ENCODE peak calls at places on chromosomes 4 and X, in nine cellular contexts. D is ovary, E is stomach, K is NB4, P is K562, V is IMR-90, U is lower leg skin, B is upper lobe of left lung, M is transverse colon. R is an unnamed sample.

GRCh38 chr4:8231551-8232049 is 32.5 kb downstream of the SH3TC1 start:
- DNase-seq in E (no peak), P (no peak), V (no peak), K (no peak), M (no peak), B (peak), U (no peak), D (no peak), R (no peak)

GRCh38 chrX:14864626-14865025 is 8.2 kb downstream of the FANCB start:
- DNase-seq in U (no peak), B (no peak), M (no peak), K (no peak), E (no peak), D (no peak), V (peak), P (no peak), R (no peak)

GRCh38 chrX:95889279-95889678 is 795.4 kb upstream of the DIAPH2 start:
- DNase-seq in E (no peak), M (peak), D (no peak), U (no peak), V (no peak), P (no peak), B (no peak), K (no peak), R (no peak)

GRCh38 chrX:35098419-35098818 is 155.8 kb downstream of the FAM47B start:
- DNase-seq in B (no peak), E (no peak), V (no peak), P (no peak), K (no peak), D (no peak), M (no peak), U (no peak), R (no peak)

GRCh38 chr4:151418385-151418784 is 9.4 kb downstream of the FHIP1A start:
- DNase-seq in U (no peak), D (no peak), E (no peak), P (no peak), B (no peak), M (no peak), K (no peak), V (peak), R (no peak)

GRCh38 chrX:96474357-96475125 is 210.1 kb upstream of the DIAPH2 start:
- DNase-seq in P (no peak), D (no peak), E (no peak), M (no peak), K (no peak), V (peak), B (no peak), U (no peak), R (no peak)

GRCh38 chr4:57426779-57427395 is 316.7 kb upstream of the IGFBP7 start:
- DNase-seq in M (peak), U (no peak), E (peak), V (peak), D (peak), K (peak), B (peak), P (peak), R (peak)

GRCh38 chr4:40340034-40340433 is 4.9 kb downstream of the CHRNA9 start:
- DNase-seq in P (no peak), E (no peak), D (no peak), M (no peak), B (no peak), K (peak), U (no peak), V (no peak), R (no peak)

GRCh38 chr4:110484767-110485166 is 8.8 kb downstream of the ENPEP start:
- DNase-seq in V (peak), D (no peak), E (no peak), M (no peak), U (no peak), K (peak), P (no peak), B (peak), R (no peak)

GRCh38 chr4:45621926-45622325 is 501.9 kb downstream of the GABRG1 start:
- DNase-seq in K (no peak), B (no peak), E (no peak), V (no peak), P (no peak), D (no peak), M (no peak), U (no peak), R (no peak)

GRCh38 chr4:32462944-32463343 is 1742.8 kb downstream of the PCDH7 start:
- DNase-seq in M (no peak), K (peak), D (no peak), U (no peak), P (no peak), B (no peak), E (no peak), V (peak), R (peak)

GRCh38 chr4:12145106-12145505 is 716.4 kb upstream of the HS3ST1 start:
- DNase-seq in B (no peak), E (no peak), K (no peak), P (no peak), V (no peak), D (no peak), U (no peak), M (no peak), R (no peak)

GRCh38 chr4:47824844-47825243 is 13.0 kb downstream of the CORIN start:
- DNase-seq in V (no peak), E (no peak), B (no peak), U (no peak), D (no peak), P (no peak), M (no peak), K (no peak), R (no peak)

GRCh38 chr4:98626350-98626749 is 32.1 kb downstream of the TSPAN5 start:
- DNase-seq in K (no peak), D (peak), B (peak), M (no peak), V (peak), U (no peak), P (no peak), E (no peak), R (no peak)

GRCh38 chr4:113060853-113061252 is 11.4 kb downstream of the ANK2 start:
- DNase-seq in U (no peak), K (no peak), M (no peak), B (no peak), V (no peak), E (no peak), D (no peak), P (no peak), R (no peak)

GRCh38 chr4:2069161-2069971 is 10.2 kb downstream of the NAT8L start:
- DNase-seq in P (no peak), B (peak), V (no peak), E (no peak), U (no peak), M (no peak), K (no peak), D (no peak), R (no peak)

GRCh38 chrX:103329991-103330390 is at the start of gene TCEAL7:
- DNase-seq in V (peak), B (no peak), M (no peak), P (no peak), U (no peak), D (peak), K (no peak), E (no peak), R (peak)

GRCh38 chr4:54228064-54228527 is 997 bp upstream of the PDGFRA start:
- DNase-seq in P (peak), U (peak), D (peak), M (peak), B (peak), E (peak), V (peak), K (peak), R (peak)

GRCh38 chrX:153857348-153857903 is 27.1 kb upstream of the PDZD4 start:
- DNase-seq in V (no peak), P (peak), B (no peak), U (no peak), D (no peak), K (peak), M (no peak), E (no peak), R (no peak)

GRCh38 chr4:7461171-7461570 is 26.4 kb upstream of the PSAPL1 start:
- DNase-seq in E (no peak), M (no peak), K (no peak), P (no peak), D (peak), B (peak), V (no peak), U (no peak), R (no peak)

GRCh38 chrX:129982300-129983246 is at the start of gene BCORL1:
- DNase-seq in M (peak), V (peak), P (peak), K (peak), E (peak), U (peak), D (peak), B (peak), R (peak)
- TF ChIP-seq POLR2A in M (peak), V (peak), P (peak), K (peak), E (no peak), U (no peak), D (peak), B (peak), R (peak)

DNA sequence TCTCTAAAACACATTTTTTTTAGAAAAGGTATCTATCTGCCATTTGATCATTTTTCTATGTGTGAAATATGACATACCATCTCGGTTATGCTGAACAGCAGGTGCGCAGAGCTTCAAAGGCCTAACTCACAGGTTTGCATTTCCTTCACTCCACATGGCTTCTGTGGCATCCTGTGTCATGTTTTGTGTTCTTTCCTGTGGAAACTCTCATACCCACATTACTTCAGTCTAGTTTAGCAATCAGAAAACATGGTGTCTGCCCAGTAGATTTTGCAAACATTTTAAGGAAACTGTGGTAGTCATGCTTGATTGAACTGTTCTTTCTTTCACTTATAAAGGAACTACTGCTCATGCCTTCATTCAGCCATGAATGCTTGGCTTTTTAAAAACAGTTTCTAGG is 11.3 kb upstream of the ARAP2 start:
- DNase-seq in U (no peak), B (no peak), E (no peak), V (no peak), P (no peak), M (peak), D (no peak), K (peak), R (no peak)
- TF ChIP-seq POLR2A in U (no peak), B (no peak), E (no peak), V (no peak), P (no peak), M (no peak), D (no peak), K (no peak), R (no peak)

GRCh38 chr4:38323141-38323634 is 340.8 kb upstream of the KLF3 start:
- DNase-seq in E (no peak), K (peak), P (no peak), V (peak), D (no peak), B (no peak), M (no peak), U (no peak), R (peak)
- TF ChIP-seq POLR2A in E (no peak), K (no peak), P (peak), V (no peak), D (no peak), B (no peak), M (no peak), U (no peak), R (peak)

DNA sequence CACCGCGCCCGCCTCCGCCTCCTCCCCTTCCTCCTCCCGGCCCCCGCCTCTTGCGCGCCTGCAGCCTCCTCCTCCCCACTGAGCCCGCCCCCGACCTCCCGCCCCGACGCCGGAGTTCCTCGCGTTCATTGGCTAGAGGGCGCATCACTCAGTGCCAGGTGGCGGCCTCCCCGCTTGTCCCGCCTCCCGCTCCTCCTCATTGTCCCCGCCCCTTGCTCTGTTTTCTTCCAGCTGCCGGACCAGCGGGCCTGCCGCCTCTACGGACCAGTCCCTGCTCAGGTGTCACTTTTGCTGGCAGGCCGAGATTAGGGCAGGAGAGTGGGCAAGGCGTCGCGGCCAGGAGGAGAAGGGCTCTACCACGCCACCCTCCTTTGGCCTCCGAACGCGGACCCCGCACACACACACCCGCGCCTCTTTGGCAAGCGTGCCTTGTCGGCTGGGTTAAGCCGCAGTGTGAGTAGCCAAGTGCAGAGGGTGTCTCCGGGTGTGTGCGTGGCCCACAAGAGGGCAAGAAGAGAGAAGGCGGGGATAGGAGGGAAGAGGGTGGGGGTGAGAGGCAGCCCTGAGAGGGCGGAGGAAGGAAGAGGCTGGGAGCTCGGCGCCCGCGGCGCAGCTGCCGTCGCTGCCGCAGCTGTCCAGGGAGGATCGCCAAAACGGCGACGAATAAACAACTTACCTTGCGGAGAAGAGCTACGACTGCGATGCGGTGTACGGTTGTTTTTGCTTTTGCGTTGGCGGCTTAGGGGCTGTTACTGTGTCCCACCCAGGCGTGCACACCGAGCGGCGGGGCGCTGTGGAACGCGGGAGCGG is 436 bp upstream of the PPP3CA start:
- DNase-seq in U (peak), E (peak), K (peak), M (peak), D (peak), P (peak), B (peak), V (peak), R (peak)
- TF ChIP-seq POLR2A in U (no peak), E (no peak), K (peak), M (peak), D (peak), P (no peak), B (peak), V (peak), R (peak)

GRCh38 chr4:122341906-122342305 is 36.9 kb upstream of the ADAD1 start:
- DNase-seq in K (peak), V (peak), D (no peak), B (no peak), M (no peak), P (no peak), E (no peak), U (no peak), R (no peak)
- TF ChIP-seq POLR2A in K (no peak), V (no peak), D (no peak), B (no peak), M (no peak), P (no peak), E (no peak), U (no peak), R (no peak)

GRCh38 chr4:140150886-140151699 is 2.9 kb downstream of the MAML3 start:
- DNase-seq in B (peak), U (peak), D (peak), V (peak), M (peak), E (peak), K (peak), P (peak), R (peak)
- TF ChIP-seq POLR2A in B (peak), U (no peak), D (peak), V (peak), M (peak), E (no peak), K (peak), P (no peak), R (peak)

GRCh38 chr4:185395255-185395955 is at the start of gene LRP2BP:
- DNase-seq in B (no peak), E (no peak), U (no peak), P (no peak), K (peak), D (no peak), M (no peak), V (no peak), R (peak)
- TF ChIP-seq POLR2A in B (no peak), E (no peak), U (no peak), P (no peak), K (no peak), D (no peak), M (no peak), V (no peak), R (no peak)

R was measured in erythroblast.